ENCODE peak calls at places on chromosomes 1 and 21, in six cellular contexts. J, Z, V, A, G and N are unnamed samples. For H3K4me1, the result is how much of the 10 kb centered on the place peaks cover.

GRCh38 chr21:34091607-34092006 is 18.2 kb downstream of the MRPS6 start:
- DNase-seq in J (no peak), A (peak), Z (no peak), G (no peak), V (no peak), N (no peak)

GRCh38 chr1:203089651-203090045 is 3.8 kb upstream of the MYOG start:
- DNase-seq in G (no peak), A (no peak), Z (no peak), J (no peak), V (peak), N (no peak)

GRCh38 chr1:33864460-33865389 is 846 bp downstream of the HMGB4 start:
- DNase-seq in V (no peak), A (no peak), Z (no peak), G (no peak), J (no peak), N (no peak)

GRCh38 chr21:21688877-21689276 is 690.7 kb downstream of the NCAM2 start:
- DNase-seq in G (no peak), V (no peak), Z (peak), A (peak), J (no peak), N (no peak)

GRCh38 chr1:116113615-116114014 is 2.4 kb downstream of the MAB21L3 start:
- DNase-seq in V (no peak), G (no peak), A (no peak), Z (no peak), J (no peak), N (no peak)

GRCh38 chr1:214241060-214241459 is 39.9 kb upstream of the SMYD2 start:
- DNase-seq in A (no peak), Z (no peak), V (no peak), J (no peak), G (no peak), N (no peak)

GRCh38 chr1:205446828-205447227 is 9.0 kb downstream of the BLACAT1 start:
- DNase-seq in A (no peak), Z (no peak), V (no peak), G (no peak), J (peak), N (no peak)

GRCh38 chr1:163161337-163161736 is 41.4 kb downstream of the RGS5 start:
- DNase-seq in Z (no peak), V (no peak), A (no peak), G (no peak), J (no peak), N (no peak)

GRCh38 chr1:110780600-110781484 is 92.1 kb upstream of the CD53 start:
- DNase-seq in A (peak), G (peak), V (peak), J (peak), Z (peak), N (peak)

GRCh38 chr1:45521413-45522323 is at the start of gene PRDX1:
- DNase-seq in J (peak), A (peak), Z (peak), V (peak), G (peak), N (peak)

GRCh38 chr1:156099282-156099681 is 15.2 kb upstream of the LMNA start:
- DNase-seq in J (no peak), G (no peak), A (no peak), V (no peak), Z (no peak), N (no peak)

GRCh38 chr1:168513656-168514404 is 30.0 kb downstream of the XCL2 start:
- DNase-seq in J (no peak), V (no peak), Z (no peak), A (no peak), G (no peak), N (no peak)

GRCh38 chr1:119587328-119587727 is 60.7 kb downstream of the ZNF697 start:
- DNase-seq in A (no peak), J (no peak), Z (peak), V (no peak), G (no peak), N (no peak)

GRCh38 chr1:18927654-18928272 is 25.4 kb upstream of the ALDH4A1 start:
- DNase-seq in V (no peak), G (no peak), J (no peak), Z (no peak), A (no peak), N (no peak)

GRCh38 chr1:100322436-100323211 is 29.7 kb upstream of the CDC14A start:
- DNase-seq in J (no peak), V (no peak), G (no peak), A (no peak), Z (no peak), N (no peak)

GRCh38 chr21:31682625-31683024 is 23.1 kb downstream of the SOD1 start:
- DNase-seq in Z (no peak), V (no peak), G (no peak), J (no peak), A (no peak), N (no peak)

GRCh38 chr21:14584357-14585095 is 38.4 kb upstream of the SAMSN1 start:
- DNase-seq in Z (no peak), V (no peak), A (no peak), G (no peak), J (no peak), N (no peak)

GRCh38 chr1:228744918-228745317 is 9.6 kb downstream of the RHOU start:
- DNase-seq in G (no peak), Z (no peak), A (no peak), V (no peak), J (no peak), N (no peak)

GRCh38 chr1:23441446-23442148 is 17.0 kb upstream of the TCEA3 start:
- DNase-seq in Z (no peak), V (no peak), G (no peak), J (peak), A (no peak), N (no peak)

GRCh38 chr1:167516404-167517388 is 1.6 kb downstream of the CD247 start:
- DNase-seq in J (no peak), Z (no peak), A (no peak), V (no peak), G (no peak), N (no peak)

GRCh38 chr1:114510235-114511047 is 562 bp downstream of the TRIM33 start:
- DNase-seq in J (peak), V (peak), Z (peak), G (peak), A (peak), N (peak)

GRCh38 chr1:95352767-95353166 is 118.8 kb downstream of the RWDD3 start:
- DNase-seq in A (no peak), J (no peak), V (peak), Z (no peak), G (peak), N (no peak)

GRCh38 chr1:2859881-2860430 is 58.5 kb upstream of the TTC34 start:
- DNase-seq in Z (no peak), A (peak), V (no peak), G (no peak), J (no peak), N (no peak)

GRCh38 chr21:25457411-25457810 is 149.9 kb downstream of the MRPL39 start:
- DNase-seq in A (no peak), G (no peak), V (no peak), Z (no peak), J (no peak), N (no peak)

GRCh38 chr1:39427369-39427768 is 64.1 kb upstream of the BMP8A start:
- DNase-seq in A (no peak), G (no peak), Z (no peak), V (no peak), J (no peak), N (no peak)

GRCh38 chr1:39081266-39082139 is 55.4 kb downstream of the NDUFS5 start:
- DNase-seq in V (no peak), A (no peak), G (no peak), Z (peak), J (peak), N (peak)

GRCh38 chr1:54324031-54324654 is 82.1 kb downstream of the SSBP3 start:
- DNase-seq in V (no peak), Z (peak), J (peak), A (no peak), G (peak), N (no peak)
- H3K4me1 ChIP-seq in V (half or more), Z (half or more), J (half or more), A (under half), G (under half), N (under half)

GRCh38 chr1:54461731-54462596 is 55.8 kb upstream of the SSBP3 start:
- DNase-seq in J (no peak), A (no peak), Z (no peak), V (no peak), G (no peak), N (peak)
- H3K4me1 ChIP-seq in J (under half), A (under half), Z (under half), V (under half), G (under half), N (under half)

DNA sequence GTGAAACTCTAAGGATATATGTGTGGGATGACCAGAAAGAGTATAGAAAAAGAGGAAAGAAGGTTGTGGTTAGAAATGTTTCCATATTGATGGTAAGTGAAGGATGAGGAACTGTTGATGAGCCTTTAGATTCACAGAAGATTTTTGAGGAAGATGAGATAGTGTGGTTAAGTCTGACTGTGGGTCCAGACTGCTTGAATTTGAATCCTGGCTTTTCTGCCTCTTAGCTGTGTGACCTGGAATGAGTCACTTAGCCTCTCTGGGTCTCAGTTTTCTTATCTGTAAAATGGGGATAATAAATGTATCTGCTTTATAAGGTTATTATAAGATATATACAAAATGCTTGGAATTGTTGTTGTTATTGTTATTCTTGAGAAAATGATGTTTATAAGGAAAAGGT is 27.6 kb downstream of the RGL1 start:
- DNase-seq in G (no peak), V (no peak), A (no peak), J (no peak), Z (no peak), N (no peak)
- H3K4me1 ChIP-seq in G (under half), V (under half), A (under half), J (under half), Z (under half), N (under half)

GRCh38 chr1:32817159-32817814 is at the start of the genes S100PBP and YARS1:
- DNase-seq in V (peak), Z (peak), G (peak), A (peak), J (peak), N (peak)
- H3K4me1 ChIP-seq in V (half or more), Z (half or more), G (under half), A (under half), J (half or more), N (under half)

DNA sequence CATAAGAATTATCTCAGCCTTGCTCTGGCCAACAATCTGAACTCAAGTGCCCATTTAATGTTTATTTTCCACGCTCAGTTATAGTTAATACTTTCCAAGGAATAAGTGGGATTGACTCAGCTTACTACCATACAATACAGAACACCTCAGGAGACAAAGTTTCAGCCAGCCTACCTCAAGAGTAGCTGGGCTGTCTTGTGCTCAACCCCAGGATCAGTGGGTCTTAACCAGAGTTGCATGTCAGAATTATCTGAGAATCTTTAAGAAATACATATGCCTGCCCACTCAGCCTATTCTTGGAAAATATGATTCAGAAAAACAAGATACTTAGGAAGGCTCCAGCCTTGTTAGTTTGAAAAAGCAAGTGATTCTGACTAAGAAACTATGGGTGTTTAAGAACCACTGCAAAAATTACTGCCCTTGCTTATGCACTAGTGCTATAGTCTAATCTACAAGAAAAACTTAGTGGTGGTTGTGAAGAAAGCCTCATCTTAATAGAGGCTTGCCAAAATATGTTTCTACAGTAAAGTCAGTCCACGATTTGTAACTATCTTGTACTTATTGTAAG is 20.4 kb downstream of the CDC7 start:
- DNase-seq in V (no peak), J (no peak), A (no peak), G (no peak), Z (no peak), N (no peak)
- H3K4me1 ChIP-seq in V (under half), J (under half), A (under half), G (under half), Z (under half), N (under half)

GRCh38 chr1:9316512-9316911 is 23.8 kb downstream of the SPSB1 start:
- DNase-seq in Z (no peak), J (no peak), A (no peak), G (no peak), V (no peak), N (no peak)

GRCh38 chr1:9315411-9316079 is 22.9 kb downstream of the SPSB1 start:
- DNase-seq in G (no peak), Z (peak), J (peak), A (no peak), V (no peak), N (no peak)

GRCh38 chr1:9314711-9315379 is 22.2 kb downstream of the SPSB1 start:
- DNase-seq in J (no peak), V (no peak), Z (no peak), A (no peak), G (no peak), N (no peak)

GRCh38 chr1:9317072-9317471 is 24.4 kb downstream of the SPSB1 start:
- DNase-seq in A (no peak), J (no peak), V (no peak), G (no peak), Z (no peak), N (no peak)

DNA sequence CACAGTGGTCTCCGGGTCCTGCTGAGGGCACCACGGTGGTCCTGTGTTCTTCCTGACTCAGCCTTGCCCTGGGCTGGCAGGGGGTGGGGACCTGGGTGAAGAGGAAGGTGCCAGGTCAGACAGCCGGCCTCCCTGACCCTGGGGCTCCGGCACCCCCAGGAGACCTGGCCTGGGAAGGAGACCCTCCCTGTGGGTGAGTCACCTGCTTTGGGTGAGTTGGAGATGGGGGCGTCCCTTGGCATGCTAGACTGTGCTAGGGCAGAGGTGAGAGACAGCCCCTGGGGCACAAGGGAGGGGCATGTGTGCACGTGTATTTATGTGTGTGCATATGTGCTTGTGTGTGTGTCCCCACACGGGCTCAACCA is 23.4 kb downstream of the SPSB1 start:
- DNase-seq in G (no peak), J (no peak), V (no peak), A (no peak), Z (no peak), N (no peak)
- H3K4me1 ChIP-seq in G (under half), J (half or more), V (half or more), A (under half), Z (under half), N (under half)